ENCODE peak calls at places on chromosomes 16 and 17, in eight cellular contexts. O is ascending aorta, B is dorsolateral prefrontal cortex, V is mesothelial cell of epicardium, C is B cell, E is neural progenitor cell, T is choroid plexus epithelial cell, K is natural killer cell. G is an unnamed sample.

GRCh38 chr17:62847426-62847825 is 39.3 kb upstream of the MARCHF10 start:
- DNase-seq in V (no peak), C (no peak), O (no peak), E (no peak), K (no peak), T (no peak), B (no peak), G (no peak)

GRCh38 chr16:69089091-69089912 is 16.2 kb upstream of the HAS3 start:
- DNase-seq in K (no peak), C (no peak), O (no peak), T (peak; percentile 41), V (no peak), E (peak; percentile 59), B (peak; percentile 43), G (no peak)

GRCh38 chr17:57092779-57093178 is 7.7 kb downstream of the AKAP1 start:
- DNase-seq in T (no peak), O (no peak), C (no peak), E (no peak), V (no peak), B (peak; percentile 17), K (no peak), G (no peak)

GRCh38 chr17:77556408-77557068 is 402.0 kb upstream of the TNRC6C start:
- DNase-seq in O (no peak), E (peak; percentile 33), T (no peak), V (no peak), K (no peak), C (no peak), B (no peak), G (no peak)

GRCh38 chr17:62629556-62630364 is 2.3 kb downstream of the MRC2 start:
- DNase-seq in V (no peak), C (no peak), E (no peak), O (no peak), B (no peak), K (no peak), T (no peak), G (no peak)

GRCh38 chr16:80974649-80975376 is 31.9 kb downstream of the CMC2 start:
- DNase-seq in K (no peak), T (peak; percentile 43), C (no peak), O (no peak), V (no peak), B (no peak), E (peak; percentile 18), G (no peak)

GRCh38 chr17:36931697-36932382 is 5.4 kb upstream of the LHX1 start:
- DNase-seq in O (no peak), K (no peak), C (no peak), T (no peak), V (no peak), E (no peak), B (no peak), G (no peak)

GRCh38 chr17:74042744-74043486 is 160.6 kb upstream of the RPL38 start:
- DNase-seq in O (peak; percentile 78), B (peak; percentile 75), C (no peak), E (no peak), V (no peak), K (no peak), T (peak; percentile 72), G (no peak)

GRCh38 chr17:9056566-9056965 is 35.3 kb downstream of the NTN1 start:
- DNase-seq in B (no peak), V (no peak), K (no peak), E (no peak), O (no peak), C (no peak), T (no peak), G (no peak)

GRCh38 chr17:49285716-49286115 is 55.1 kb upstream of the PHOSPHO1 start:
- DNase-seq in B (no peak), K (no peak), C (no peak), O (no peak), T (no peak), E (peak; percentile 17), V (no peak), G (no peak)

GRCh38 chr16:85650864-85651811 is 37.6 kb downstream of the GINS2 start:
- DNase-seq in C (no peak), O (no peak), V (no peak), B (no peak), K (no peak), E (peak; percentile 68), T (no peak), G (no peak)

GRCh38 chr16:928526-928925 is 42.3 kb downstream of the LMF1 start:
- DNase-seq in V (no peak), B (no peak), C (no peak), K (no peak), O (no peak), E (no peak), T (no peak), G (no peak)

GRCh38 chr16:924806-925205 is 46.0 kb downstream of the LMF1 start:
- DNase-seq in B (no peak), T (no peak), V (no peak), K (no peak), E (peak; percentile 1), C (no peak), O (no peak), G (no peak)

GRCh38 chr16:927931-928330 is 42.9 kb downstream of the LMF1 start:
- DNase-seq in O (no peak), T (no peak), B (no peak), C (no peak), K (no peak), V (no peak), E (no peak), G (no peak)

GRCh38 chr16:927406-927805 is 43.4 kb downstream of the LMF1 start:
- DNase-seq in K (no peak), V (no peak), T (no peak), E (peak; percentile 26), B (no peak), O (no peak), C (no peak), G (no peak)

DNA sequence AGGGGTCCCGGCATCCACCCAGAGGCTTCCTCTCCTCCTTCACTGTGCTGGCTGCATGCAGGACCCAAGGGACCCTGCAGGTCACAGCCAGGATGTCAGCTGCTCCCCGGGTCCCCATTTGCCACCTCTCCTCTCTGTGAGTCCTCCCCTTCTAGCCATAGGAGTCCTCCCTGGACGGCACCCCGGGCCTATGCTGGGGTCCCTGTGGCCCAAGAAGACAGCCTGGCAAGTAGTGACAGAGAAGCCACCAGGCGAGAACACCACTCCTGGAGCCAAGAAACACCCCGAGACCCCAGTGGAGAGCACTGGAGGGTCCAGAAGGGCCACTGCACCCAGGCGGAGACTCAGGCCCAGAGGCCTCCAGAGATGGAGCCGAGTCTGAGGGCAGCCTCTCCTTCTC is 44.1 kb downstream of the LMF1 start:
- DNase-seq in O (no peak), T (no peak), K (no peak), B (no peak), E (no peak), C (no peak), V (no peak), G (no peak)
- TF ChIP-seq CTCF in O (no peak), T (no peak), K (no peak), B (no peak), E (no peak), C (no peak), V (no peak), G (no peak)

GRCh38 chr17:65799454-65799853 is 238.0 kb upstream of the AXIN2 start:
- DNase-seq in T (no peak), C (no peak), K (no peak), B (no peak), O (no peak), V (no peak), E (no peak), G (no peak)

GRCh38 chr17:65799869-65800268 is 238.4 kb upstream of the AXIN2 start:
- DNase-seq in B (no peak), O (no peak), K (no peak), T (no peak), E (no peak), V (no peak), C (no peak), G (no peak)

GRCh38 chr17:65797101-65797500 is 235.7 kb upstream of the AXIN2 start:
- DNase-seq in B (no peak), V (no peak), E (no peak), O (no peak), T (no peak), C (no peak), K (no peak), G (no peak)

GRCh38 chr17:65800655-65801054 is 239.2 kb upstream of the AXIN2 start:
- DNase-seq in C (no peak), B (no peak), V (no peak), E (no peak), O (no peak), T (no peak), K (no peak), G (no peak)

DNA sequence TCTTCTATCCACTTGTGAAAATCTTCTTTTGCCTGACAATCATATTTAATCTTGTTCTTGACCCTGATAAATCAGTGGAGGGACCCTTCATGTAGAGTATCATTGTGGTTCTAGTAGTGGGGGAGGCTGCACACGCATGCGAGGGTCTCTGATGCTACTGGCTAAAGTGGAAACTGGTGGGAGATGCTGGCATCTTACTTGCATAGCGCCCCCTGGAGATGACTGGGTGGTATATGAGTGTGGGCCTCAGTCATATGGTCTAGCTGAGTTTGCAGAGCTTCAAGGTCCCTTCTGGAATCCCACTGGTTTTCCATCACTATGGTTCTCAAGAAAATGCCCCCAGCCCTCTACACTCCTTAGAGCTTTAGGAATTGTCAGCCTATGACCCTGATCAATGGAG is 236.4 kb upstream of the AXIN2 start:
- DNase-seq in B (no peak), E (peak; percentile 74), C (no peak), K (no peak), V (no peak), O (no peak), T (peak; percentile 23), G (no peak)
- TF ChIP-seq CTCF in B (no peak), E (peak; percentile 76), C (no peak), K (no peak), V (peak; percentile 32), O (no peak), T (peak; percentile 49), G (peak; percentile 46)

GRCh38 chr17:7440823-7441174 is 1.5 kb downstream of the FGF11 start:
- DNase-seq in K (peak; percentile 21), T (peak; percentile 39), V (no peak), B (no peak), E (peak; percentile 66), O (no peak), C (no peak), G (no peak)
- TF ChIP-seq CTCF in K (no peak), T (peak; percentile 27), V (no peak), B (no peak), E (peak; percentile 13), O (no peak), C (no peak), G (no peak)

DNA sequence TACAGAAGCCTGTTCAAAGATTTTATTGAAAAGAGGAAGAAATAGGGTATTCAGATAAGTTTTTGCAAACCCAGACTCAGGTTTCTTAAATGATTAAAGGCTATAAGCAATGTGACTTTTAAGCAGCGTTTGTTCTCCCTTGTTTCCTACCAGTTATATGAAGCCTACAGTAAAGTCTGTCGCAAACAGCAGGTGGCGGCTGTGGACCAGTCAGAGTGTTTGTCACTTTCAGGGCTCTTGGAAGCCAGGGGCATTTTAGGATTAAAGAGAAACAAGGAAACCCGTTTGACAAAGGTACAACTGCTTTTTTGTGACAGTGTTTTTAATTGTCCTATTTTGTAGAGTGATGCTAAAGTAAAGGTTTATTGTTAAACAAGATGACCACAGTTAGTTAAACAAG is 7.7 kb upstream of the RARA start:
- DNase-seq in O (no peak), E (no peak), T (no peak), B (no peak), V (no peak), K (no peak), C (no peak), G (no peak)
- TF ChIP-seq CTCF in O (no peak), E (peak; percentile 31), T (peak; percentile 15), B (no peak), V (no peak), K (no peak), C (no peak), G (peak; percentile 23)

GRCh38 chr16:67246945-67247697 is at the start of gene FHOD1:
- DNase-seq in T (peak; percentile 97), K (peak; percentile 99), B (peak; percentile 94), E (peak; percentile 98), C (peak; percentile 95), O (peak; percentile 94), V (peak; percentile 93), G (peak; percentile 32)
- TF ChIP-seq CTCF in T (no peak), K (no peak), B (no peak), E (no peak), C (no peak), O (no peak), V (no peak), G (no peak)